ENCODE peak calls at places on chromosomes 11 and 22, in nine cellular contexts. One of them, this sample, is unnamed.

GRCh38 chr11:33000181-33000580 is 15.5 kb upstream of the DEPDC7 start:
- DNase-seq in IMR-90: peak; percentile 89
- DNase-seq in OCI-LY7: no peak
- DNase-seq in GM13976: no peak
- DNase-seq in neural crest cell: no peak
- DNase-seq in lung: no peak
- DNase-seq in CD8-positive, alpha-beta T cell: no peak
- DNase-seq in endothelial cell: no peak
- DNase-seq in HepG2: no peak
- DNase-seq in this sample: no peak

GRCh38 chr11:18844753-18845367 is 53.3 kb upstream of the PTPN5 start:
- DNase-seq in neural crest cell: no peak
- DNase-seq in GM13976: peak; percentile 23
- DNase-seq in endothelial cell: no peak
- DNase-seq in HepG2: peak; percentile 37
- DNase-seq in OCI-LY7: peak; percentile 52
- DNase-seq in CD8-positive, alpha-beta T cell: no peak
- DNase-seq in IMR-90: peak; percentile 33
- DNase-seq in lung: no peak
- DNase-seq in this sample: peak; percentile 36

GRCh38 chr11:95081412-95081811 is 8.2 kb upstream of the ENDOD1 start:
- DNase-seq in OCI-LY7: no peak
- DNase-seq in neural crest cell: no peak
- DNase-seq in CD8-positive, alpha-beta T cell: no peak
- DNase-seq in IMR-90: no peak
- DNase-seq in lung: no peak
- DNase-seq in HepG2: no peak
- DNase-seq in endothelial cell: no peak
- DNase-seq in GM13976: no peak
- DNase-seq in this sample: no peak

GRCh38 chr11:78313181-78313788 is 104.3 kb downstream of the GAB2 start:
- DNase-seq in HepG2: peak; percentile 36
- DNase-seq in GM13976: no peak
- DNase-seq in OCI-LY7: no peak
- DNase-seq in IMR-90: peak; percentile 79
- DNase-seq in lung: no peak
- DNase-seq in neural crest cell: no peak
- DNase-seq in CD8-positive, alpha-beta T cell: no peak
- DNase-seq in endothelial cell: no peak
- DNase-seq in this sample: no peak

GRCh38 chr22:23306438-23306921 is 126.2 kb downstream of the BCR start:
- DNase-seq in endothelial cell: no peak
- DNase-seq in neural crest cell: no peak
- DNase-seq in HepG2: no peak
- DNase-seq in CD8-positive, alpha-beta T cell: no peak
- DNase-seq in GM13976: no peak
- DNase-seq in OCI-LY7: no peak
- DNase-seq in IMR-90: peak; percentile 74
- DNase-seq in lung: no peak
- DNase-seq in this sample: no peak

GRCh38 chr11:116830184-116830912 is 641 bp downstream of the APOC3 start:
- DNase-seq in lung: no peak
- DNase-seq in CD8-positive, alpha-beta T cell: no peak
- DNase-seq in HepG2: no peak
- DNase-seq in IMR-90: no peak
- DNase-seq in neural crest cell: no peak
- DNase-seq in GM13976: no peak
- DNase-seq in endothelial cell: no peak
- DNase-seq in OCI-LY7: no peak
- DNase-seq in this sample: no peak

GRCh38 chr11:35787626-35788025 is 125.1 kb downstream of the TRIM44 start:
- DNase-seq in OCI-LY7: no peak
- DNase-seq in IMR-90: no peak
- DNase-seq in HepG2: no peak
- DNase-seq in neural crest cell: no peak
- DNase-seq in endothelial cell: no peak
- DNase-seq in GM13976: no peak
- DNase-seq in lung: no peak
- DNase-seq in CD8-positive, alpha-beta T cell: no peak
- DNase-seq in this sample: no peak

GRCh38 chr22:29626497-29627195 is 23.2 kb downstream of the NF2 start:
- DNase-seq in neural crest cell: no peak
- DNase-seq in lung: no peak
- DNase-seq in IMR-90: peak; percentile 91
- DNase-seq in HepG2: peak; percentile 15
- DNase-seq in GM13976: no peak
- DNase-seq in CD8-positive, alpha-beta T cell: no peak
- DNase-seq in endothelial cell: no peak
- DNase-seq in OCI-LY7: no peak
- DNase-seq in this sample: no peak

GRCh38 chr11:28581286-28582242 is 473.4 kb downstream of the METTL15 start:
- DNase-seq in endothelial cell: no peak
- DNase-seq in GM13976: no peak
- DNase-seq in CD8-positive, alpha-beta T cell: no peak
- DNase-seq in neural crest cell: no peak
- DNase-seq in HepG2: no peak
- DNase-seq in OCI-LY7: no peak
- DNase-seq in lung: no peak
- DNase-seq in IMR-90: peak; percentile 78
- DNase-seq in this sample: no peak

GRCh38 chr11:14906614-14907392 is 14.8 kb upstream of the CYP2R1 start:
- DNase-seq in OCI-LY7: no peak
- DNase-seq in CD8-positive, alpha-beta T cell: no peak
- DNase-seq in GM13976: peak; percentile 20
- DNase-seq in HepG2: no peak
- DNase-seq in lung: no peak
- DNase-seq in endothelial cell: no peak
- DNase-seq in neural crest cell: no peak
- DNase-seq in IMR-90: no peak
- DNase-seq in this sample: peak; percentile 16

GRCh38 chr22:48802576-48802975 is 1025.1 kb downstream of the BRD1 start:
- DNase-seq in CD8-positive, alpha-beta T cell: no peak
- DNase-seq in lung: no peak
- DNase-seq in GM13976: no peak
- DNase-seq in HepG2: no peak
- DNase-seq in IMR-90: no peak
- DNase-seq in endothelial cell: no peak
- DNase-seq in OCI-LY7: no peak
- DNase-seq in neural crest cell: no peak
- DNase-seq in this sample: no peak

GRCh38 chr11:129853508-129854228 is 38.0 kb downstream of the TMEM45B start:
- DNase-seq in endothelial cell: no peak
- DNase-seq in IMR-90: peak; percentile 49
- DNase-seq in OCI-LY7: peak; percentile 52
- DNase-seq in CD8-positive, alpha-beta T cell: peak; percentile 51
- DNase-seq in neural crest cell: no peak
- DNase-seq in HepG2: peak; percentile 85
- DNase-seq in lung: peak; percentile 71
- DNase-seq in GM13976: no peak
- DNase-seq in this sample: no peak

GRCh38 chr22:32564170-32565001 is 89.8 kb downstream of the FBXO7 start:
- DNase-seq in IMR-90: peak; percentile 58
- DNase-seq in endothelial cell: no peak
- DNase-seq in lung: no peak
- DNase-seq in GM13976: no peak
- DNase-seq in HepG2: no peak
- DNase-seq in OCI-LY7: no peak
- DNase-seq in neural crest cell: no peak
- DNase-seq in CD8-positive, alpha-beta T cell: no peak
- DNase-seq in this sample: no peak

GRCh38 chr11:103055174-103055890 is 36.6 kb downstream of the DCUN1D5 start:
- DNase-seq in IMR-90: peak; percentile 65
- DNase-seq in CD8-positive, alpha-beta T cell: no peak
- DNase-seq in neural crest cell: no peak
- DNase-seq in lung: no peak
- DNase-seq in endothelial cell: no peak
- DNase-seq in OCI-LY7: peak; percentile 54
- DNase-seq in HepG2: peak; percentile 32
- DNase-seq in GM13976: no peak
- DNase-seq in this sample: peak; percentile 14

GRCh38 chr22:18076060-18076497 is 1.7 kb upstream of the PEX26 start:
- DNase-seq in CD8-positive, alpha-beta T cell: no peak
- DNase-seq in neural crest cell: peak; percentile 65
- DNase-seq in HepG2: peak; percentile 86
- DNase-seq in GM13976: peak; percentile 60
- DNase-seq in OCI-LY7: peak; percentile 90
- DNase-seq in endothelial cell: peak; percentile 71
- DNase-seq in IMR-90: peak; percentile 91
- DNase-seq in lung: peak; percentile 59
- DNase-seq in this sample: peak; percentile 66

GRCh38 chr11:65786786-65787636 is at the start of gene OVOL1:
- DNase-seq in OCI-LY7: no peak
- DNase-seq in neural crest cell: no peak
- DNase-seq in endothelial cell: no peak
- DNase-seq in CD8-positive, alpha-beta T cell: no peak
- DNase-seq in GM13976: no peak
- DNase-seq in IMR-90: no peak
- DNase-seq in lung: peak; percentile 80
- DNase-seq in HepG2: no peak
- DNase-seq in this sample: peak; percentile 71

GRCh38 chr11:35593143-35593542 is 25.1 kb upstream of the FJX1 start:
- DNase-seq in IMR-90: peak; percentile 83
- DNase-seq in OCI-LY7: no peak
- DNase-seq in endothelial cell: no peak
- DNase-seq in lung: peak; percentile 51
- DNase-seq in HepG2: no peak
- DNase-seq in GM13976: no peak
- DNase-seq in neural crest cell: no peak
- DNase-seq in CD8-positive, alpha-beta T cell: no peak
- DNase-seq in this sample: no peak

GRCh38 chr22:21044931-21045584 is 688 bp upstream of the LRRC74B start:
- DNase-seq in GM13976: no peak
- DNase-seq in endothelial cell: no peak
- DNase-seq in IMR-90: peak; percentile 65
- DNase-seq in OCI-LY7: no peak
- DNase-seq in HepG2: no peak
- DNase-seq in CD8-positive, alpha-beta T cell: no peak
- DNase-seq in neural crest cell: no peak
- DNase-seq in lung: no peak
- DNase-seq in this sample: no peak

GRCh38 chr11:134398644-134399292 is 13.3 kb downstream of the B3GAT1 start:
- DNase-seq in IMR-90: no peak
- DNase-seq in HepG2: no peak
- DNase-seq in lung: no peak
- DNase-seq in OCI-LY7: no peak
- DNase-seq in CD8-positive, alpha-beta T cell: no peak
- DNase-seq in neural crest cell: no peak
- DNase-seq in GM13976: no peak
- DNase-seq in endothelial cell: no peak
- DNase-seq in this sample: no peak

GRCh38 chr22:36384766-36385400 is 2.9 kb downstream of the MYH9 start:
- DNase-seq in CD8-positive, alpha-beta T cell: no peak
- DNase-seq in lung: no peak
- DNase-seq in neural crest cell: peak; percentile 36
- DNase-seq in HepG2: no peak
- DNase-seq in IMR-90: no peak
- DNase-seq in GM13976: no peak
- DNase-seq in OCI-LY7: peak; percentile 79
- DNase-seq in endothelial cell: peak; percentile 46
- DNase-seq in this sample: no peak
- TF ChIP-seq CTCF in CD8-positive, alpha-beta T cell: no peak
- TF ChIP-seq CTCF in lung: no peak
- TF ChIP-seq CTCF in neural crest cell: no peak
- TF ChIP-seq CTCF in HepG2: no peak
- TF ChIP-seq CTCF in IMR-90: no peak
- TF ChIP-seq CTCF in GM13976: no peak
- TF ChIP-seq CTCF in OCI-LY7: no peak
- TF ChIP-seq CTCF in endothelial cell: no peak
- TF ChIP-seq CTCF in this sample: no peak

DNA sequence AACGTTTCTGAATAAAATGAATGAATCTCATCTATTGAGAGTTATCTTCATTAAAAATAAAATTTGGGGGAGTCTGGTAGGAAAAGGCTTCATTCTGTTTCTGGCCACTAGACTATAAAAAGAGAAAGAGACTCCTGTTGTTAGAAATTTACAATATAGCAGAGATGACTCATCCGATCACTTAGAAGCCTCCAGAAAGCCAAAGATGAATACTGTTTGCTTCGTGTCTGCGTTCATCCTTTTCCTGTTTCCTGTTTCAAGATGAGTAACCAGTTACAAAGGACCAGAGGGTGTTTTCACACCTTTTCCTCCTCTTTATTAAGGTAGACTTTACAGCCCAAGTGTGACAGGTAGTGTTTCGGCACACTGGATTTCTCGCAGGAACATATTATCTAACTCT is 1120.7 kb downstream of the LRRC4C start:
- DNase-seq in IMR-90: peak; percentile 80
- DNase-seq in HepG2: no peak
- DNase-seq in endothelial cell: no peak
- DNase-seq in CD8-positive, alpha-beta T cell: no peak
- DNase-seq in lung: no peak
- DNase-seq in GM13976: no peak
- DNase-seq in neural crest cell: no peak
- DNase-seq in OCI-LY7: no peak
- DNase-seq in this sample: no peak
- TF ChIP-seq CTCF in IMR-90: peak; percentile 12
- TF ChIP-seq CTCF in HepG2: no peak
- TF ChIP-seq CTCF in endothelial cell: no peak
- TF ChIP-seq CTCF in CD8-positive, alpha-beta T cell: no peak
- TF ChIP-seq CTCF in lung: no peak
- TF ChIP-seq CTCF in GM13976: no peak
- TF ChIP-seq CTCF in neural crest cell: no peak
- TF ChIP-seq CTCF in OCI-LY7: no peak
- TF ChIP-seq CTCF in this sample: no peak

GRCh38 chr11:2797181-2797711 is 88.3 kb downstream of the CDKN1C start:
- DNase-seq in OCI-LY7: no peak
- DNase-seq in GM13976: no peak
- DNase-seq in IMR-90: no peak
- DNase-seq in HepG2: no peak
- DNase-seq in lung: no peak
- DNase-seq in CD8-positive, alpha-beta T cell: no peak
- DNase-seq in neural crest cell: no peak
- DNase-seq in endothelial cell: no peak
- DNase-seq in this sample: no peak
- TF ChIP-seq CTCF in OCI-LY7: no peak
- TF ChIP-seq CTCF in GM13976: no peak
- TF ChIP-seq CTCF in IMR-90: no peak
- TF ChIP-seq CTCF in HepG2: no peak
- TF ChIP-seq CTCF in lung: no peak
- TF ChIP-seq CTCF in CD8-positive, alpha-beta T cell: no peak
- TF ChIP-seq CTCF in neural crest cell: no peak
- TF ChIP-seq CTCF in endothelial cell: no peak
- TF ChIP-seq CTCF in this sample: no peak

GRCh38 chr11:107916671-107917241 is 11.5 kb upstream of the RAB39A start:
- DNase-seq in IMR-90: no peak
- DNase-seq in endothelial cell: peak; percentile 56
- DNase-seq in lung: no peak
- DNase-seq in OCI-LY7: peak; percentile 40
- DNase-seq in HepG2: peak; percentile 19
- DNase-seq in neural crest cell: peak; percentile 55
- DNase-seq in CD8-positive, alpha-beta T cell: no peak
- DNase-seq in GM13976: peak; percentile 49
- DNase-seq in this sample: peak; percentile 65
- TF ChIP-seq CTCF in IMR-90: peak; percentile 23
- TF ChIP-seq CTCF in endothelial cell: peak; percentile 52
- TF ChIP-seq CTCF in lung: no peak
- TF ChIP-seq CTCF in OCI-LY7: peak; percentile 76
- TF ChIP-seq CTCF in HepG2: peak; percentile 74
- TF ChIP-seq CTCF in neural crest cell: peak; percentile 69
- TF ChIP-seq CTCF in CD8-positive, alpha-beta T cell: peak; percentile 64
- TF ChIP-seq CTCF in GM13976: peak; percentile 74
- TF ChIP-seq CTCF in this sample: peak; percentile 71